ENCODE peak calls at places on chromosomes 6 and 20, in nine cellular contexts. Q is GM12865, B is AG10803, G is body of pancreas, O is fibroblast of mammary gland, J is colonic mucosa, D is Caco-2, W is bronchial epithelial cell, I is ovary. P is an unnamed sample.

GRCh38 chr6:170175644-170176620 is 114.9 kb downstream of the DLL1 start:
- DNase-seq in Q (no peak), B (no peak), G (peak), O (no peak), J (peak), D (no peak), W (no peak), I (peak), P (no peak)

GRCh38 chr6:56595490-56596122 is 47.1 kb downstream of the DST start:
- DNase-seq in Q (peak), B (peak), G (peak), O (peak), J (peak), D (peak), W (peak), I (peak), P (peak)

GRCh38 chr20:689348-689747 is 13.7 kb upstream of the SCRT2 start:
- DNase-seq in Q (no peak), B (no peak), G (no peak), O (no peak), J (no peak), D (no peak), W (no peak), I (no peak), P (no peak)

GRCh38 chr6:20208687-20209378 is 3.4 kb downstream of the MBOAT1 start:
- DNase-seq in Q (no peak), B (no peak), G (no peak), O (peak), J (no peak), D (no peak), W (no peak), I (no peak), P (no peak)

GRCh38 chr20:35478804-35479472 is 23.5 kb downstream of the CEP250 start:
- DNase-seq in Q (peak), B (no peak), G (no peak), O (no peak), J (no peak), D (peak), W (no peak), I (no peak), P (no peak)

GRCh38 chr6:24549674-24550418 is 55.1 kb downstream of the ALDH5A1 start:
- DNase-seq in Q (no peak), B (no peak), G (no peak), O (no peak), J (no peak), D (peak), W (peak), I (no peak), P (no peak)

GRCh38 chr20:16821211-16822089 is 73.3 kb downstream of the OTOR start:
- DNase-seq in Q (peak), B (peak), G (peak), O (peak), J (no peak), D (peak), W (peak), I (no peak), P (no peak)

GRCh38 chr20:51489611-51490010 is 52.9 kb downstream of the NFATC2 start:
- DNase-seq in Q (no peak), B (no peak), G (no peak), O (no peak), J (no peak), D (no peak), W (peak), I (no peak), P (no peak)

GRCh38 chr20:17648782-17649730 is 33.0 kb downstream of the RRBP1 start:
- DNase-seq in Q (peak), B (no peak), G (peak), O (no peak), J (peak), D (peak), W (no peak), I (no peak), P (no peak)

GRCh38 chr6:33075568-33076405 is at the start of gene HLA-DPB1:
- DNase-seq in Q (peak), B (peak), G (peak), O (peak), J (no peak), D (peak), W (peak), I (no peak), P (peak)

GRCh38 chr6:14874975-14875677 is 370.7 kb upstream of the JARID2 start:
- DNase-seq in Q (no peak), B (no peak), G (no peak), O (no peak), J (no peak), D (no peak), W (no peak), I (no peak), P (no peak)

DNA sequence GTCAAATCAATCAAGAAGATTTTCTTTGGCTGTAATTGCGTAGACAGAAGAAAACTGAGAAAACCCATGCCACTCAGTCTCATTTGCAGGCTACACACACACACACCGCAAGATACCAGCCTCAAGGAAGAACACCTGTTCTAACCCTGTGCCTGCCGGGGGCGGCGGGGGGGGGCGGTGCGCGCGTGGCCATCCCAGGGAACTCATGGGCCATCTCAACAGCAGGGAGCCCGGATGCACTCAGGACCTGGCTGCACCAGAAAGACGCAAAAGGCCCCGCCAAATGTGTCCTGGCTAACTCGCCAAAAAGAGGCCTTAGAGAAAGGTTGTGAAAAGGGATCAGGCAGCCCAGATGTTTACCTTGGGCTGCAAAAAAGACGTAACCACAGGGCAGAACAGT is 2.1 kb downstream of the B3GAT2 start:
- DNase-seq in Q (no peak), B (no peak), G (no peak), O (no peak), J (no peak), D (no peak), W (no peak), I (no peak), P (no peak)
- H3K4me3 ChIP-seq in Q (no peak), B (no peak), G (no peak), O (no peak), J (no peak), D (no peak), W (no peak), I (no peak), P (no peak)

DNA sequence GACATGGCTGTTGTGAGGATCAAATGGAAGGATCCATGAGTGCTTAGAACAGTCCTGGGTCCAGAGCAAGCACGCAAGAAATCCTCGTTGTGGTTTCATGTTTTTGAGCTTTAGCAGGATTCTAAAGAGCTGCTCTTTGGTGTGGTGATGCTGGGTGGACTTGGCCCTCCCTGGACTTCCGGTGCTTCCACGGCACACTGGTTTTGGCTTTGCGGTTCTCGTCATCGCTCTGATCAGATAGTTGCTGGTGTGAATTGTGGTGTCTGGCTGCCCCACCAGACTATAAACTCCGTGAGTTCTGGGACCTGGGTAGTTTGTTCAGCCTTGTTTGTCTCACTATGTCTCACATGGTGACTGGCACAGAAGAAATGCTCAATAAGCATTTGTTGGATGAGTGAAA is 3.3 kb downstream of the HNF4A start:
- DNase-seq in Q (peak), B (no peak), G (no peak), O (no peak), J (no peak), D (no peak), W (no peak), I (no peak), P (no peak)
- H3K4me3 ChIP-seq in Q (no peak), B (no peak), G (no peak), O (no peak), J (no peak), D (no peak), W (no peak), I (no peak), P (no peak)

DNA sequence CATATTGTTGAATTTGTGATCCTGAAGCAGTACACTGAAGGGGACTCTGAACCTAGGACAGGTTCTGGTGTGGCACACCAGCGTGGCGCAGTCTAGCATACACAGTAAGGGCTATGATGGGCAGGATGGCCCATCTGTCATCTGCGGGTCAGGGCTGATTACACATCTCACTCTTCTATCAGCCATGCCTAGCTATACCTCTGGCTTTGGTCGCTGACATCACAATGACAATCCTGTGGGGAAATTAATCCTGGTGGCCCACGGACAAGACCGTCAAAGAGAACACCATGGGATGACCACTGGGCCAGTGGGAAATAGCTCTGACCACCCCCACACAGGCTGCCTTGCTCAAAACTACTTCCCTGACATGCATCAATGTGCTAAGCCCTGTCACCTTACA is 2.8 kb downstream of the SNHG17 start:
- DNase-seq in Q (no peak), B (no peak), G (no peak), O (no peak), J (no peak), D (no peak), W (no peak), I (no peak), P (no peak)
- H3K4me3 ChIP-seq in Q (no peak), B (no peak), G (no peak), O (no peak), J (no peak), D (no peak), W (no peak), I (no peak), P (peak)

GRCh38 chr20:33059741-33060390 is 6.2 kb downstream of the BPIFB3 start:
- DNase-seq in Q (no peak), B (no peak), G (no peak), O (no peak), J (no peak), D (no peak), W (no peak), I (no peak), P (no peak)
- H3K4me3 ChIP-seq in Q (no peak), B (no peak), G (no peak), O (no peak), J (no peak), D (no peak), W (no peak), I (no peak), P (no peak)

GRCh38 chr20:62817975-62818591 is 1.2 kb downstream of the COL9A3 start:
- DNase-seq in Q (no peak), B (no peak), G (no peak), O (no peak), J (no peak), D (no peak), W (no peak), I (no peak), P (no peak)

GRCh38 chr20:62815066-62815991 is 1.5 kb upstream of the COL9A3 start:
- DNase-seq in Q (no peak), B (no peak), G (no peak), O (peak), J (no peak), D (peak), W (peak), I (no peak), P (no peak)

GRCh38 chr20:62816879-62817873 is at the start of gene COL9A3:
- DNase-seq in Q (no peak), B (no peak), G (no peak), O (no peak), J (no peak), D (peak), W (no peak), I (no peak), P (no peak)

GRCh38 chr20:62814709-62815065 is 2.2 kb upstream of the COL9A3 start:
- DNase-seq in Q (no peak), B (no peak), G (no peak), O (no peak), J (no peak), D (no peak), W (no peak), I (no peak), P (no peak)

GRCh38 chr20:62816031-62816878 is 595 bp upstream of the COL9A3 start:
- DNase-seq in Q (no peak), B (no peak), G (no peak), O (no peak), J (no peak), D (no peak), W (no peak), I (no peak), P (no peak)
- H3K4me3 ChIP-seq in Q (no peak), B (peak), G (no peak), O (no peak), J (peak), D (peak), W (no peak), I (peak), P (no peak)

GRCh38 chr6:27684264-27685211 is 211.6 kb upstream of the ZNF184 start:
- DNase-seq in Q (peak), B (peak), G (peak), O (peak), J (peak), D (peak), W (peak), I (peak), P (peak)
- H3K4me3 ChIP-seq in Q (no peak), B (no peak), G (no peak), O (no peak), J (no peak), D (no peak), W (no peak), I (no peak), P (no peak)

DNA sequence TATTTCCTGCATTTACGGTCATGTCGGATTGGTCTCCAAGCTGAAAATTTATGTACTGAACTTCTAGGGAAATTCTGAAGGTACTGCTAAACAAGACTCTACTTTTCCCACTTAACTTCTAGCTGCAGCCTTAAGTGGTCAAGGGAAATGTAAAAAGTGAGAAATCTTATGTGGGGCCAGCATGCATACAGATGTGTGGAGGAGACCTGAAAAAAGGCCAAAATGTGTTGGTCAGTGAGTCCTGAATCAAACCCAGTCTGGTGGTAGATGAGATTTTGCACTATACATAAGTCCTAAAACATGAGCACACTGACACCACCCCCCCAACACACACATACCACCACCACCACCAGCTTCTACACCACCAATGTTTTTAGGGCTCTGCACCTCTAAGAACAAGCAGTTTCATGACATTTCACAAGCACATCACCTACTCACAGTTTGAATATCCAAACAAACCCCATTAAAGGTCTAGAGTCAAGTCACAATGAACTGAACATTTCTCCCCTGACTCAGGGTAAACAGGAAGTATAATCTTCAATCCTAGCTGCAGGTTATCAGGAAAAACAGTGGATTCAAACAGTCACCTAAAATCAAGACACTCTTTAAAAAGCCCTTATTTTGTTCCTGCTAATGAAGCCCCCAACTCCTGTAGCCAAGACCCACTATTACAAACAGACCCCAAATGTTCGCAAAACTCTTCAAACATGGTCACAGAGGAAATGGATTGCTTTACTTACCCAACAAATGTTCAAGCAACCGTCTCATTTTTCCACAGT is 1.6 kb downstream of the ZMYND8 start:
- DNase-seq in Q (no peak), B (no peak), G (no peak), O (peak), J (no peak), D (no peak), W (peak), I (no peak), P (no peak)
- H3K4me3 ChIP-seq in Q (peak), B (peak), G (no peak), O (peak), J (peak), D (peak), W (peak), I (peak), P (peak)

GRCh38 chr20:53736757-53737403 is 143.2 kb upstream of the ZNF217 start:
- DNase-seq in Q (peak), B (peak), G (peak), O (peak), J (no peak), D (no peak), W (peak), I (no peak), P (no peak)

GRCh38 chr20:53738945-53739798 is 145.5 kb upstream of the ZNF217 start:
- DNase-seq in Q (peak), B (peak), G (peak), O (no peak), J (no peak), D (no peak), W (peak), I (no peak), P (no peak)

GRCh38 chr20:53738039-53738944 is 144.7 kb upstream of the ZNF217 start:
- DNase-seq in Q (peak), B (peak), G (peak), O (peak), J (peak), D (peak), W (peak), I (peak), P (peak)

GRCh38 chr20:53736122-53736756 is 142.6 kb upstream of the ZNF217 start:
- DNase-seq in Q (no peak), B (peak), G (peak), O (no peak), J (no peak), D (peak), W (peak), I (no peak), P (no peak)

GRCh38 chr20:53737404-53738038 is 143.9 kb upstream of the ZNF217 start:
- DNase-seq in Q (peak), B (peak), G (no peak), O (peak), J (no peak), D (no peak), W (no peak), I (no peak), P (no peak)
- H3K4me3 ChIP-seq in Q (peak), B (no peak), G (no peak), O (no peak), J (no peak), D (peak), W (no peak), I (no peak), P (no peak)